ENCODE peak calls at places on chromosomes 12 and 14, in four cellular contexts. U is endodermal cell, A is M059J, I is neural crest cell. V is an unnamed sample.

GRCh38 chr12:52741378-52742195 is 35.6 kb downstream of the KRT76 start:
- DNase-seq in U (peak), A (peak), I (peak), V (peak)

GRCh38 chr14:95722525-95723190 is 8.7 kb upstream of the TCL1A start:
- DNase-seq in U (no peak), A (no peak), I (no peak), V (no peak)

GRCh38 chr14:20583908-20584307 is 3.9 kb downstream of the RNASE11 start:
- DNase-seq in U (no peak), A (no peak), I (no peak), V (no peak)

GRCh38 chr12:79547044-79547734 is 143.6 kb downstream of the PAWR start:
- DNase-seq in U (peak), A (peak), I (no peak), V (no peak)

GRCh38 chr12:27998170-27999110 is 25.9 kb upstream of the PTHLH start:
- DNase-seq in U (no peak), A (no peak), I (no peak), V (no peak)

GRCh38 chr14:67514650-67515385 is 18.3 kb upstream of the PLEKHH1 start:
- DNase-seq in U (peak), A (peak), I (peak), V (peak)

GRCh38 chr14:90521121-90521929 is 124.5 kb downstream of the CALM1 start:
- DNase-seq in U (no peak), A (peak), I (no peak), V (peak)

GRCh38 chr12:18422849-18423248 is 161.5 kb downstream of the PIK3C2G start:
- DNase-seq in U (no peak), A (peak), I (no peak), V (peak)

GRCh38 chr14:105248368-105249174 is at the start of gene BTBD6:
- DNase-seq in U (peak), A (peak), I (peak), V (peak)

GRCh38 chr12:22409071-22409951 is 74.8 kb upstream of the ST8SIA1 start:
- DNase-seq in U (peak), A (no peak), I (no peak), V (no peak)

GRCh38 chr12:29752121-29752520 is 31.6 kb downstream of the TMTC1 start:
- DNase-seq in U (no peak), A (no peak), I (no peak), V (no peak)

GRCh38 chr12:106303202-106303820 is 778 bp downstream of the TCP11L2 start:
- DNase-seq in U (peak), A (peak), I (peak), V (peak)

GRCh38 chr14:80926706-80927384 is 14.7 kb downstream of the CEP128 start:
- DNase-seq in U (no peak), A (peak), I (no peak), V (peak)

GRCh38 chr14:91866061-91866460 is 1.3 kb downstream of the TC2N start:
- DNase-seq in U (no peak), A (peak), I (no peak), V (peak)

GRCh38 chr12:64670856-64671639 is 60.8 kb downstream of the RASSF3 start:
- DNase-seq in U (peak), A (no peak), I (no peak), V (peak)

GRCh38 chr14:102105369-102105768 is 18.5 kb upstream of the HSP90AA1 start:
- DNase-seq in U (no peak), A (no peak), I (no peak), V (no peak)

GRCh38 chr12:57340104-57340503 is 89.1 kb upstream of the STAC3 start:
- DNase-seq in U (no peak), A (peak), I (no peak), V (peak)

GRCh38 chr12:88723219-88723618 is 142.9 kb upstream of the KITLG start:
- DNase-seq in U (no peak), A (no peak), I (no peak), V (no peak)

GRCh38 chr12:1544991-1545700 is 49.2 kb downstream of the FBXL14 start:
- DNase-seq in U (peak), A (peak), I (no peak), V (peak)

GRCh38 chr14:71290960-71291466 is 383.8 kb downstream of the PCNX1 start:
- DNase-seq in U (no peak), A (peak), I (no peak), V (peak)

GRCh38 chr14:76715102-76715926 is 46.0 kb upstream of the VASH1 start:
- DNase-seq in U (no peak), A (no peak), I (no peak), V (no peak)

GRCh38 chr14:101065246-101065645 is 161.7 kb upstream of the RTL1 start:
- DNase-seq in U (no peak), A (no peak), I (no peak), V (no peak)

GRCh38 chr14:71588028-71588427 is 344.2 kb upstream of the RGS6 start:
- DNase-seq in U (no peak), A (peak), I (no peak), V (peak)

GRCh38 chr12:66598081-66598480 is 80.8 kb downstream of the GRIP1 start:
- DNase-seq in U (no peak), A (no peak), I (no peak), V (no peak)

GRCh38 chr14:64755661-64756265 is 51.5 kb downstream of the PLEKHG3 start:
- DNase-seq in U (no peak), A (peak), I (no peak), V (peak)

GRCh38 chr14:20624495-20625070 is 16.9 kb downstream of the OR6S1 start:
- DNase-seq in U (peak), A (no peak), I (peak), V (peak)

GRCh38 chr12:48084066-48084465 is 21.8 kb downstream of the SENP1 start:
- DNase-seq in U (no peak), A (peak), I (no peak), V (peak)

GRCh38 chr12:54222609-54223008 is 33.8 kb upstream of the SMUG1 start:
- DNase-seq in U (no peak), A (peak), I (no peak), V (peak)